ENCODE peak calls at places on chromosomes 3 and 15, in six cellular contexts. J, K, F, N, E and I are unnamed samples.

GRCh38 chr3:130539005-130539404 is 22.0 kb downstream of the COL6A6 start:
- DNase-seq in N (peak), F (peak), J (peak), E (peak), K (peak), I (peak)

GRCh38 chr15:92383528-92384326 is 10.0 kb upstream of the ST8SIA2 start:
- DNase-seq in F (peak), N (peak), K (peak), E (peak), J (peak), I (peak)

GRCh38 chr3:69305011-69305410 is 80.9 kb downstream of the FRMD4B start:
- DNase-seq in F (no peak), N (no peak), E (no peak), K (peak), J (no peak), I (peak)

GRCh38 chr3:9550999-9551398 is 2.6 kb downstream of the LHFPL4 start:
- DNase-seq in N (no peak), E (peak), K (no peak), F (no peak), J (peak), I (no peak)

GRCh38 chr15:31193291-31193690 is 91.8 kb upstream of the TRPM1 start:
- DNase-seq in J (no peak), E (no peak), N (no peak), F (no peak), K (no peak), I (no peak)

GRCh38 chr3:56118968-56119367 is 349.3 kb downstream of the ERC2 start:
- DNase-seq in F (no peak), N (no peak), J (no peak), E (no peak), K (no peak), I (no peak)

GRCh38 chr3:141373768-141374526 is 5.6 kb downstream of the ZBTB38 start:
- DNase-seq in E (no peak), N (no peak), K (no peak), J (peak), F (peak), I (no peak)

GRCh38 chr3:16148783-16149182 is 25.7 kb upstream of the GALNT15 start:
- DNase-seq in K (peak), J (no peak), E (no peak), F (no peak), N (no peak), I (no peak)

GRCh38 chr15:78315686-78316085 is 16.3 kb upstream of the SKIC8 start:
- DNase-seq in F (no peak), J (peak), N (no peak), K (peak), E (peak), I (peak)

GRCh38 chr15:74790080-74790916 is 8.4 kb downstream of the CSK start:
- DNase-seq in K (peak), E (no peak), N (no peak), J (no peak), F (peak), I (no peak)

GRCh38 chr3:195543642-195544536 is 764 bp upstream of the PPP1R2 start:
- DNase-seq in F (no peak), J (peak), E (peak), N (no peak), K (no peak), I (no peak)

GRCh38 chr3:177681156-177681555 is 483.9 kb upstream of the TBL1XR1 start:
- DNase-seq in E (no peak), N (no peak), F (no peak), J (no peak), K (no peak), I (no peak)

GRCh38 chr3:138220242-138220641 is 33.1 kb downstream of the ARMC8 start:
- DNase-seq in K (no peak), E (no peak), F (no peak), J (no peak), N (no peak), I (no peak)

GRCh38 chr15:37133619-37134018 is 33.3 kb upstream of the MEIS2 start:
- DNase-seq in J (no peak), E (no peak), N (no peak), K (no peak), F (no peak), I (peak)

GRCh38 chr3:145550522-145550921 is 610.5 kb downstream of the PLOD2 start:
- DNase-seq in N (no peak), K (no peak), F (no peak), J (no peak), E (no peak), I (no peak)
- TF ChIP-seq CTCF in N (no peak), K (no peak), F (no peak), J (no peak), E (no peak), I (no peak)

GRCh38 chr3:42593635-42594034 is 3.0 kb downstream of the SS18L2 start:
- DNase-seq in K (no peak), N (no peak), E (no peak), J (no peak), F (no peak), I (no peak)

GRCh38 chr3:42589382-42590109 is 1.1 kb upstream of the SS18L2 start:
- DNase-seq in N (no peak), E (peak), K (no peak), J (no peak), F (no peak), I (no peak)

GRCh38 chr3:42588625-42589024 is 2.0 kb upstream of the SS18L2 start:
- DNase-seq in F (no peak), E (no peak), J (no peak), N (no peak), K (no peak), I (no peak)

GRCh38 chr3:42591811-42592210 is 1.2 kb downstream of the SS18L2 start:
- DNase-seq in K (peak), F (no peak), J (no peak), N (no peak), E (peak), I (peak)

GRCh38 chr3:42590989-42591756 is 513 bp downstream of the SS18L2 start:
- DNase-seq in J (peak), N (no peak), K (peak), F (peak), E (peak), I (no peak)
- TF ChIP-seq EZH2phosphoT487 in J (no peak), N (no peak), K (no peak), F (no peak), E (no peak), I (no peak)

DNA sequence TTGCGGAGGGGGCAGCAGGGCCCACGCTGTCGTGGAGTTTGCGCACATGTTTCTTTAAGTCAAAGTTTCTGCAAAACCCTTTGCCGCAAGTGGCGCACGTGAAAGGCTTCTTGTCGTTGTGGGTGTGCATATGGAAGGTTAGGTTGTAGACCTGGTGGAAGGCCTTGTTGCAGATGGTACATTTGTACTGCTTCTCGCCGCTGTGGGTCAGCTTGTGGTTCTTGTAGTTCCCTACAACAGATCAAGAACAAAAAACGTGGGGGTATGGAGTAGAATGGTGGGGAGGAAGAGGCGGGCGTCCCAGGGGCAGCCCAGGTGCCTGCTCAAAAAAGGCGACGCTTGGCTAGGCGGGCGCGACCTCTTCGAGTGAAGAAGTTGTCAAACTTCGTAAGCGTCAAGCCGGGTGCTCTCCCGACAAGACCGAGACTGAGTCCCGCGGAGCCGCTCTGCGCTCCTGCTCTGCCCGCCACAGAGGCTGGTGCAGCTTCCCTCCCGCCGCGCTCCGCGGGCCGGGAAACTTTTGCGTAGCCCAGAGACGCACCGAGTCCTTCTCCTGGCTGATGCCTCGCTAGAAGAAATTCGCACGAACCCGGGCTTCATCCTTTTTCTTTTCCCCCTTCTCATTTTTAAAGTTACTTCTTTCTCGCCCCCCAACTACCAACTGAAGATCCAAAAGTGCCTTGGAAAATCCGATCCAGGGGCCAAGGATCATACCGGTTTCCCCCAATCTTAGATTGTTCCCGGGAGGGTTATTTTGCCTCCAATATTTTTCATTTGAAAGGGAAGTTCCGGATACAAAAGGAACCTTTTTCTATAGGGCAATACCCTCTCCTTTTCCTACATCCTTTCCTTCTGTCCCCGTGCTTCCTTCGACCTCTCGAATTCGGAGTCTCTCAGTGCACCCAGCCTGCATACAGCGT is 3.0 kb downstream of the FEZF2 start:
- DNase-seq in N (no peak), F (no peak), K (no peak), J (peak), E (peak), I (no peak)
- TF ChIP-seq EZH2 in N (no peak), F (no peak), K (peak), J (peak), E (peak), I (no peak)

GRCh38 chr15:82625136-82625535 is 22.0 kb downstream of the CPEB1 start:
- DNase-seq in F (no peak), J (no peak), N (no peak), K (no peak), E (no peak), I (no peak)

GRCh38 chr15:82624008-82624407 is 23.2 kb downstream of the CPEB1 start:
- DNase-seq in F (no peak), N (no peak), K (no peak), E (no peak), J (no peak), I (peak)

GRCh38 chr15:82624438-82624837 is 22.7 kb downstream of the CPEB1 start:
- DNase-seq in E (no peak), F (no peak), N (no peak), J (no peak), K (no peak), I (no peak)

DNA sequence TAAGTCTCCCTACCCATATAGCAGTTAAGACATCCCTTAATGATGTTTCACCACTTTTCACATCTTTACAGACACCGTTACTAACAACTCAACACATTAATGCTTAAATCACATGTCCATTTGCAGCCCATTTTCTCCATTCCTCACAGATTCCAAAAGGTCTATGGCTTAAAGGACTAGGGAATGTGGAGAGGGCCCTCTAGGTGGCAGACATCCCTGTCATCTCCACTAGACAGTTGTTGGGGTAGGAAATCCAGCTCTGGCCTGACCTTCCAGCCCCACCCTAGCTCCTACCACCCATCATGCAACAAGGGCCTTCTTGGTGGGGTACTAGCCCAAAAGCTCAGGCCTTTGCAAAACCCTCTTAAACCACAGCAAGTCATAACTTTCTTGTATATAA is 25.2 kb downstream of the CPEB1 start:
- DNase-seq in F (no peak), J (peak), N (no peak), E (peak), K (no peak), I (peak)
- TF ChIP-seq CTCF in F (no peak), J (peak), N (no peak), E (peak), K (no peak), I (peak)

DNA sequence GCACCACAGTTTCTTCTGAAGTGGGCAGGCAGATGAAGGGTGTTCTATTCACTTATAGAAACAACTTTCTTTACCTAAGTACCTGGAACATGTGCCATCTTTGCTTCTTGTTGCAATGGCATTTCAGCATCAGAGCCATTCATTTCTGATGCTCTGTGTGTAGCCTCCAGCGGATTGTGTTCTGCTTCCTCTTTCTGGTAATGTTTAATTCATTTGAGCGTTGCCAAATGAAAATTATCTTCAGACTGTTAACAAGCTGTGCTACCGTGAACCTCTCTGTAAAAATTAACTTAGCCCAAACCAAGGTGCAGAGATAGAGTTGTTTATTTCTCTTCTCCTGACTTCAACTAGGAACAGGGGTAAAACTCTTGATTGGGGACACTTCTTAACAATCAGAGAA is 302.0 kb downstream of the EDEM1 start:
- DNase-seq in N (no peak), E (no peak), J (no peak), K (no peak), F (no peak), I (no peak)
- TF ChIP-seq EZH2phosphoT487 in N (no peak), E (no peak), J (no peak), K (no peak), F (no peak), I (no peak)

DNA sequence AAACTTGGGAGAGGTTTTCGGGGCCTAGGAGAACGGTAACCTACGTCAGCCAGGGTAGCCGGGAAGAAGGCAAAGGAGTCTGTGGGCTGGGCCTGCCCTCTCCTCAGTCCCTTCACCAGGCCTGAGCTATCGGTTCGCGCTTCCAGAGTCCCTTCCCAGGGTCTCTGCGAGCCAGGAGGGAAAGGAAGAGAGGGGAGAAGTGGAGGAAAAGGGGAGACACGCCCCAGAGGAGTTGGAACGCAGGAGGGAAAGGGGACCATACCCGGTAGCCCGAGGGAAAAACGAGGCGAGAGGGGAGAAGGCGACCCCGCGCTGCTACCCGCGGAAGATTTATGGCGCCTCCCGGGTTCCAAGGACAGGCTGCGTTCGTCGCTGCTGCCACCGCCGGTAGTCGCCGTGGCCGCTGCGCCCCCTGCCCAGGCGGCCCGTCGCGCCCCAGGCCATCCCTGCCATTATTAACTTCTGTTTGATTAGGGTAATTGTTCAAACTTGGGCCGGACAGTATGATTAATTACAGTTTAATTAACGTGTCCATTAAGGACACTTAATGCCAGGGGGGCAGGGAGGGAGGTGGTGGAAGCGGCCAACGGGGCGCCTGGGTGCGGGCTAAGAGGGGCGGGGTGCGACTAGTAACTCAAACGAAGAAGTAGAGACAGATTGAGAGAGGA is 3.4 kb upstream of the SKOR1 start:
- DNase-seq in K (no peak), F (no peak), N (no peak), E (peak), J (peak), I (no peak)
- TF ChIP-seq EZH2 in K (peak), F (no peak), N (no peak), E (peak), J (peak), I (no peak)

DNA sequence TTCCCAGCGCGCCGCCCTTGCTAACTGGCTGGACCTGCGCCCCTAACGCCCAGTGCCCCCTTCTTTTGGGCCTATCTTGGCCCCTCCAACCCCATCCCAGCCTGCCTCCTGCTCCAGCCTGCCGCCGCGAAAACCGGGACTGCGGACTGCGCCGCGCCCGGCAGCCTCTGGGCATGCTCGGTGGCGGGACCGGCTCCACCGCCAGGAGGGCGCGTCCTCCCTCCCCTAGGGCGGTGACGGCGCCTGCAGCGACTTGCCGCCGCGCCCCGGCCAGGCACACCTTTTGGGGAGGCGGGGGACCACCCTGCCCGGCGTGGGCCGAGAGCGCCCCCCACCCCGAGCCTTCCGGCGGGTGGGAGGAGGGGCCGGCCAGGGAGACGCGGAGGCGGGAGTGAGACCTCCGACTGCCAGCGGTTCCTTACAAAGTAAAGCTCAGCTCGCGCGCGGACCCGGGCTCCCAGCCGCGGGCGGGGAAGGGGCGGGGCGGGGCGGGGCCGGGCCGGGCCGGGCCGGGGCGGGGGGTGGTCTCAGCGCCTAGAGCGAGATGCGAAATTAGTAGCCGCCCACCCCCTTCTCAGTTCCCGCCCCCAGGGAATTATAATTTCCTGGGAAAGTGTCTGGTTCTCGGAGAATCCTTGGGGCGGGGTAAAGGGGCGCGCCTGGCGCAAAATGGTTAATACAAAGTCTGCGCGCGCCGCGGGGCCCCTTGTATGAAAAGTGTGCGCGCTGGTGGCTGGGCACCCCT is 225.0 kb upstream of the IL12A start:
- DNase-seq in J (peak), E (peak), F (peak), N (peak), K (peak), I (peak)
- TF ChIP-seq CTCF in J (peak), E (peak), F (peak), N (no peak), K (no peak), I (no peak)

GRCh38 chr3:4703054-4703480 is 209.9 kb downstream of the ITPR1 start:
- DNase-seq in K (no peak), N (no peak), E (no peak), J (no peak), F (no peak), I (no peak)
- TF ChIP-seq EZH2phosphoT487 in K (no peak), N (no peak), E (no peak), J (no peak), F (no peak), I (no peak)

GRCh38 chr15:40941078-40941527 is 12.0 kb downstream of the DLL4 start:
- DNase-seq in K (no peak), F (no peak), E (peak), N (no peak), J (no peak), I (no peak)
- TF ChIP-seq EZH2 in K (no peak), F (no peak), E (no peak), N (no peak), J (no peak), I (no peak)

GRCh38 chr3:99548674-99549073 is 89.7 kb upstream of the COL8A1 start:
- DNase-seq in K (no peak), F (no peak), J (no peak), E (no peak), N (no peak), I (no peak)

GRCh38 chr3:99542771-99543518 is 95.4 kb upstream of the COL8A1 start:
- DNase-seq in E (no peak), F (peak), N (no peak), J (peak), K (no peak), I (peak)

GRCh38 chr3:99543796-99544195 is 94.6 kb upstream of the COL8A1 start:
- DNase-seq in N (no peak), J (no peak), E (no peak), K (no peak), F (no peak), I (no peak)

GRCh38 chr3:99545941-99546580 is 92.3 kb upstream of the COL8A1 start:
- DNase-seq in N (no peak), F (peak), J (no peak), E (no peak), K (no peak), I (peak)

DNA sequence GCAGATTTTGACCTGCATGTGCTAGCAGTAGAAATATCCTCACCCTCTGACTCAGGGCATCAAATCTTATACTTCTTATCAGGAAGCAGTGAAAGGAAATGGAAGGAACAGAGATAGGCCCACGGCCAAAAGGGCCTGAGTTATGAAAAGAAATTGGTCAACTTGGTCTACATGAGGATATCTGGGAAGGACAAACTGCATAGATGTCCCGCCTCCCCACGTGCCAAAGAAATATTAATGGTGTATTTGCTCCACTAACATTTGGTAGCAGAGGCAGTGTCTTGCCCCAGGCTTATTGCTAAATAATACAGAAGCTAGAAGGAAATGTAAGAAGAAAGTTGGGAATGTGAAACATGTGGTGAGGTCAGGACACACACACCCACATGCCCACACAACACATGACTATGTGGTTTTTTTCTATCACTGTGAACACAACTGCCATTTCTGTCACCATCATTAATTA is 93.5 kb upstream of the COL8A1 start:
- DNase-seq in E (no peak), N (no peak), K (no peak), F (no peak), J (no peak), I (no peak)
- TF ChIP-seq CTCF in E (no peak), N (no peak), K (no peak), F (no peak), J (no peak), I (no peak)